ENCODE peak calls at places on chromosomes 3 and 15, in five cellular contexts. E, Q, V, F and Y are unnamed samples.

GRCh38 chr3:31341130-31341529 is 191.6 kb upstream of the STT3B start:
- DNase-seq in E (peak; percentile 61), Q (no peak), V (peak; percentile 49), F (no peak), Y (no peak)

GRCh38 chr15:26066896-26067295 is 203.8 kb upstream of the ATP10A start:
- DNase-seq in E (no peak), Q (no peak), V (no peak), F (no peak), Y (no peak)

GRCh38 chr3:149134560-149134959 is 5.1 kb downstream of the HPS3 start:
- DNase-seq in E (no peak), Q (no peak), V (no peak), F (no peak), Y (peak; percentile 37)

GRCh38 chr3:139533781-139534443 is 5.6 kb downstream of the RBP1 start:
- DNase-seq in E (no peak), Q (no peak), V (no peak), F (no peak), Y (peak; percentile 4)

GRCh38 chr15:52183562-52184173 is 7.5 kb downstream of the GNB5 start:
- DNase-seq in E (no peak), Q (peak; percentile 35), V (peak; percentile 77), F (peak; percentile 42), Y (peak; percentile 52)

GRCh38 chr3:52073490-52073889 is 17.1 kb upstream of the DUSP7 start:
- DNase-seq in E (no peak), Q (no peak), V (no peak), F (no peak), Y (no peak)

GRCh38 chr15:78284758-78285157 is 14.7 kb downstream of the SKIC8 start:
- DNase-seq in E (no peak), Q (no peak), V (no peak), F (no peak), Y (no peak)

GRCh38 chr3:187748050-187748481 is 2.8 kb upstream of the BCL6 start:
- DNase-seq in E (peak; percentile 93), Q (peak; percentile 96), V (peak; percentile 99), F (peak; percentile 71), Y (peak; percentile 87)

GRCh38 chr3:55543228-55543627 is 56.1 kb upstream of the WNT5A start:
- DNase-seq in E (no peak), Q (no peak), V (no peak), F (no peak), Y (no peak)

GRCh38 chr3:57582470-57583168 is 14.5 kb downstream of the ARF4 start:
- DNase-seq in E (peak; percentile 48), Q (no peak), V (no peak), F (peak; percentile 77), Y (no peak)

GRCh38 chr3:70981252-70981933 is 602.1 kb downstream of the FOXP1 start:
- DNase-seq in E (no peak), Q (peak; percentile 66), V (no peak), F (no peak), Y (peak; percentile 16)

GRCh38 chr15:27480141-27480530 is 509.2 kb downstream of the GABRG3 start:
- DNase-seq in E (no peak), Q (no peak), V (no peak), F (no peak), Y (no peak)

GRCh38 chr15:27480642-27481041 is 509.7 kb downstream of the GABRG3 start:
- DNase-seq in E (no peak), Q (no peak), V (no peak), F (no peak), Y (no peak)

GRCh38 chr15:27482344-27482743 is 511.4 kb downstream of the GABRG3 start:
- DNase-seq in E (no peak), Q (no peak), V (no peak), F (no peak), Y (no peak)

GRCh38 chr15:27483124-27483523 is 512.1 kb downstream of the GABRG3 start:
- DNase-seq in E (no peak), Q (no peak), V (no peak), F (no peak), Y (no peak)

DNA sequence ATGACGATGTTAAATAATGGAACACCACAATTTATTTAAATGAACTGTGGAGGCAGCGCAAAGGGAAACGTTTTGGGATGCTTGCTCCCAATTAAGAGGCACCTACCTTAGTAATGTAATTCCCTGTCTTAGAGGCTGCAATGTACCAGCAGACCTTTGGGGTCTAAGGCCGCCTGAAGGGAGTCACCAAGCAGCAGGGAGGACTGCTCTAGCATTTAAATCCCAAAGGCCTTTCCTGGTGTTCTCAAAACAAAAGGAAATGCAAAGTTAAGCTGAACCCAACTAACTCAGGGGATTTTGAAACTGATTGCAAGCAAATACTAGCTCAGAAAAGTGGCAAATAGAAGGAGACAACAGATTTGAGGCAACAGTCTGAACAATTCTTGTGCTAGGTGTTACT is 510.8 kb downstream of the GABRG3 start:
- DNase-seq in E (peak; percentile 62), Q (no peak), V (no peak), F (no peak), Y (no peak)
- H2BK12ac ChIP-seq in E (no peak overlapping the region), Q (no peak overlapping the region), V (no peak overlapping the region), F (no peak overlapping the region), Y (no peak overlapping the region)

GRCh38 chr3:194322701-194323174 is 28.4 kb downstream of the CPN2 start:
- DNase-seq in E (peak; percentile 27), Q (no peak), V (no peak), F (no peak), Y (peak; percentile 63)
- H2BK12ac ChIP-seq in E (no peak overlapping the region), Q (peak overlapping the region; percentile 41), V (peak overlapping the region; percentile 11), F (no peak overlapping the region), Y (peak overlapping the region; percentile 46)

DNA sequence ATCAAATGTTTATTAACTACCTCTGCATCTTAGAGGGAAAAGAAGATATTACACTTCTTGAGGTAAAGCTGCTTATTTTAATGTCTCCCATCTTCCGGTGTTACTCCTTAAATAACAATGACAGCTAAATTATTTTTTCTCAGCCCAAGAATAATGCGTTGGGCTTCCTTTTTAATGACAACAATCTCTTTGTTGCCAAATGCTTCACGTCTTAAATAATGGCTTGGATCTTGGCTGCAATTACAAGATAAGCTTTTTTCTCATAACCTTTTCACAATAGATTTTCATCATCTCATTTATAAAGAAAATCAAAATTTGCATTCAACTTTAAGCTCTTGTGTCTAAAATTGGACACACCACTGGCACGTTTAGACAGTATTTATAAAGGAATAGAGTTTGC is 89.2 kb upstream of the COL8A1 start:
- DNase-seq in E (no peak), Q (no peak), V (no peak), F (no peak), Y (no peak)
- H2BK12ac ChIP-seq in E (no peak overlapping the region), Q (no peak overlapping the region), V (no peak overlapping the region), F (no peak overlapping the region), Y (no peak overlapping the region)

GRCh38 chr3:166986000-166986399 is 394.1 kb downstream of the ZBBX start:
- DNase-seq in E (no peak), Q (no peak), V (no peak), F (no peak), Y (no peak)
- H2BK12ac ChIP-seq in E (no peak overlapping the region), Q (no peak overlapping the region), V (no peak overlapping the region), F (no peak overlapping the region), Y (no peak overlapping the region)

DNA sequence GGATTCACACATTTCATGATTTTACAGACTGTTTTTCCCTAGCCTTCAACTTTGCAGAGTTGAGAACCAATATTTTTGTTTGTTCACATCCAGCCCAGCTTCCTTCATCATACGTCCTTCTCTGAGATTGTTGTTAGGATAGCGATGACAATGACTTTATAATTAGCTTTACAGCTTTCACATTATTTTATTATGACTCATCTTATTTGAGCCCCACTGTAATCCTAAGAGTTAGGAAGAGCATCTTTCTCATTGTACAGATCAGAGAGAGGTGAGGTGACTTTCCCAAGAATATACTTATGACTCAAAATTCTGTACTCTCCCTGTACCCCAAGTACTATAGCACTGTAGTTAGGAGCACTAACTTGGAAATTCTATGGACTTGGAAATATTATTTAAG is 156.1 kb downstream of the ALDH1A2 start:
- DNase-seq in E (no peak), Q (no peak), V (no peak), F (no peak), Y (no peak)
- H2BK12ac ChIP-seq in E (no peak overlapping the region), Q (no peak overlapping the region), V (no peak overlapping the region), F (no peak overlapping the region), Y (no peak overlapping the region)

DNA sequence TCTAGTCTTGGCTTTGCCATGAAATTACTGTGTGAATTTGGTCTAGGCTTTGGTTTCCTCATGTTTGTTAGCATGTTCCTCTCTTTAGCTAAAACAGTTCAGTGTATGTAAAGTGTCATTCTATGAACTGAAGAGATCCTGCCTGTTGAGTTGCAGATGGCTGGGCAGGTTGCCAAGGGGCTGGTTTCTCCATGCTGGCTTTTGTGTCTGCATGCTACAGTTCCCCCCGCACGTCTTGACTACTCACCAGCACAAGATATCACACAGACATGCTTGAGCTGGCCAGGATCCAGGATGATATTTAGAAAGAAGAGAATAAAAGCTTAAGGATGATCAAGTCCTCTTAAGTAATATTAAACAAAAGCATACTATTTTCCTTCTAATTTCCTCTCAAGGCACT is 90.2 kb downstream of the CERS3 start:
- DNase-seq in E (no peak), Q (no peak), V (no peak), F (no peak), Y (no peak)
- H2BK12ac ChIP-seq in E (no peak overlapping the region), Q (no peak overlapping the region), V (no peak overlapping the region), F (no peak overlapping the region), Y (no peak overlapping the region)